ENCODE peak calls at places on chromosomes 2 and 18, in four cellular contexts. B is uterus, M is Kasumi-1, K is dorsolateral prefrontal cortex. G is an unnamed sample.

GRCh38 chr2:161847910-161848309 is 223.7 kb downstream of the SLC4A10 start:
- DNase-seq in B (no peak), M (no peak), K (no peak), G (no peak)

GRCh38 chr2:177531706-177532105 is 139.1 kb downstream of the AGPS start:
- DNase-seq in B (no peak), M (no peak), K (no peak), G (no peak)

GRCh38 chr2:191171708-191172355 is 21.0 kb upstream of the STAT4 start:
- DNase-seq in B (no peak), M (no peak), K (no peak), G (no peak)

GRCh38 chr2:67486041-67486796 is 89.1 kb downstream of the ETAA1 start:
- DNase-seq in B (no peak), M (no peak), K (no peak), G (no peak)

GRCh38 chr2:24231461-24231881 is 56.6 kb downstream of the FAM228A start:
- DNase-seq in B (no peak), M (no peak), K (peak), G (no peak)

GRCh38 chr2:1727796-1728474 is 16.4 kb downstream of the PXDN start:
- DNase-seq in B (peak), M (no peak), K (no peak), G (no peak)

GRCh38 chr18:47077111-47077510 is 41.7 kb upstream of the ELOA2 start:
- DNase-seq in B (no peak), M (no peak), K (no peak), G (no peak)

GRCh38 chr18:49096021-49096420 is 145.3 kb upstream of the SMAD7 start:
- DNase-seq in B (no peak), M (no peak), K (no peak), G (no peak)

GRCh38 chr18:58896268-58896667 is 31.6 kb downstream of the ZNF532 start:
- DNase-seq in B (no peak), M (no peak), K (no peak), G (peak)

GRCh38 chr2:184598313-184599053 is at the start of gene ZNF804A:
- DNase-seq in B (no peak), M (peak), K (peak), G (peak)

GRCh38 chr18:75161629-75162028 is 47.3 kb downstream of the PTGR3 start:
- DNase-seq in B (no peak), M (peak), K (no peak), G (peak)

GRCh38 chr2:29314816-29315571 is 199.8 kb downstream of the CLIP4 start:
- DNase-seq in B (no peak), M (peak), K (no peak), G (peak)

GRCh38 chr2:113357071-113357470 is 78.3 kb upstream of the PAX8 start:
- DNase-seq in B (no peak), M (no peak), K (no peak), G (no peak)

GRCh38 chr2:85468096-85468703 is 49.7 kb downstream of the SH2D6 start:
- DNase-seq in B (no peak), M (no peak), K (no peak), G (no peak)

GRCh38 chr2:156956161-156956560 is 301.3 kb upstream of the GALNT5 start:
- DNase-seq in B (no peak), M (no peak), K (no peak), G (no peak)

GRCh38 chr2:20450201-20451108 is 3.6 kb downstream of the RHOB start:
- DNase-seq in B (peak), M (no peak), K (peak), G (no peak)

GRCh38 chr18:63422862-63423304 is 607 bp upstream of the VPS4B start:
- DNase-seq in B (no peak), M (peak), K (no peak), G (no peak)

GRCh38 chr2:105449083-105449482 is 50.2 kb upstream of the FHL2 start:
- DNase-seq in B (no peak), M (no peak), K (no peak), G (no peak)